ENCODE peak calls at places on chromosomes 2 and 18, in six cellular contexts. O, M, H, K, N and I are unnamed samples.

GRCh38 chr18:67608909-67609308 is 92.4 kb upstream of the DSEL start:
- DNase-seq in O (no peak), M (no peak), H (no peak), K (no peak), N (no peak), I (no peak)

GRCh38 chr18:25230658-25231326 is 121.2 kb downstream of the ZNF521 start:
- DNase-seq in O (no peak), M (no peak), H (no peak), K (no peak), N (no peak), I (no peak)

GRCh38 chr2:10374362-10374943 is 71.7 kb downstream of the HPCAL1 start:
- DNase-seq in O (no peak), M (no peak), H (no peak), K (no peak), N (no peak), I (no peak)

GRCh38 chr2:43426305-43427031 is 169.4 kb downstream of the THADA start:
- DNase-seq in O (peak), M (peak), H (no peak), K (peak), N (peak), I (peak)

GRCh38 chr2:231241755-231242507 is 43.5 kb downstream of the ARMC9 start:
- DNase-seq in O (no peak), M (no peak), H (no peak), K (no peak), N (no peak), I (no peak)

GRCh38 chr2:7052404-7052803 is 135.2 kb downstream of the RNF144A start:
- DNase-seq in O (no peak), M (no peak), H (no peak), K (no peak), N (peak), I (no peak)

GRCh38 chr18:39840406-39840805 is 2114.6 kb upstream of the PIK3C3 start:
- DNase-seq in O (no peak), M (no peak), H (no peak), K (no peak), N (no peak), I (no peak)

GRCh38 chr2:239216614-239217273 is 184.1 kb downstream of the HDAC4 start:
- DNase-seq in O (no peak), M (no peak), H (no peak), K (no peak), N (no peak), I (no peak)

GRCh38 chr18:45658756-45659155 is 43.5 kb downstream of the SLC14A2 start:
- DNase-seq in O (no peak), M (no peak), H (no peak), K (no peak), N (no peak), I (no peak)

GRCh38 chr2:58866040-58866439 is 624.9 kb upstream of the FANCL start:
- DNase-seq in O (no peak), M (no peak), H (peak), K (no peak), N (peak), I (no peak)

GRCh38 chr2:10909996-10910341 is 1.8 kb upstream of the KCNF1 start:
- DNase-seq in O (no peak), M (no peak), H (no peak), K (no peak), N (no peak), I (no peak)

GRCh38 chr2:191710411-191710900 is 32.5 kb downstream of the NABP1 start:
- DNase-seq in O (no peak), M (no peak), H (no peak), K (no peak), N (no peak), I (no peak)

DNA sequence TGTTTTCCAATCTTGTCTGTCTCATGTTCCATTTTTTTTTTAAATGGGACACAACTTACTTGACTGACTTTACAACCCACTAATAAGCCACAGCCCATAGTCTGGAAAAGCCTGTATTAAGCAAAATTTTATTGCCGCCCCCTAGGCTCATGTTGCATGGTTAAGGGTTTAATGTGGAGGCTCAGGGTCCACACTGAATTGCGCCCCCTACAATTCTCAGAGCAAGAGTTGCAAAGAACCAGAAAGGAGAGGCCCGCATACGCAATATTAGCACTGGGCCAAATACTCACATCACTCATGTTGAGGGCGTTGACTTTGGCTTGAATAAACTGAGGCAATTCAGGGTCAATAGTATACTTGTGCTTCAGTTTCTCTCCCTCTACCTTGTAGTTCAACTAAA is 65.5 kb downstream of the NEB start:
- DNase-seq in O (no peak), M (no peak), H (no peak), K (no peak), N (no peak), I (no peak)
- TF ChIP-seq TAF1 in O (no peak), M (no peak), H (no peak), K (no peak), N (no peak), I (no peak)

GRCh38 chr2:148893906-148894305 is 18.9 kb downstream of the KIF5C start:
- DNase-seq in O (no peak), M (no peak), H (no peak), K (no peak), N (no peak), I (no peak)

GRCh38 chr2:148901142-148901541 is 26.1 kb downstream of the KIF5C start:
- DNase-seq in O (no peak), M (no peak), H (no peak), K (no peak), N (no peak), I (no peak)

GRCh38 chr2:148899638-148900318 is 24.8 kb downstream of the KIF5C start:
- DNase-seq in O (no peak), M (no peak), H (no peak), K (no peak), N (no peak), I (no peak)

GRCh38 chr2:148900350-148900749 is 25.3 kb downstream of the KIF5C start:
- DNase-seq in O (no peak), M (no peak), H (no peak), K (no peak), N (no peak), I (no peak)

DNA sequence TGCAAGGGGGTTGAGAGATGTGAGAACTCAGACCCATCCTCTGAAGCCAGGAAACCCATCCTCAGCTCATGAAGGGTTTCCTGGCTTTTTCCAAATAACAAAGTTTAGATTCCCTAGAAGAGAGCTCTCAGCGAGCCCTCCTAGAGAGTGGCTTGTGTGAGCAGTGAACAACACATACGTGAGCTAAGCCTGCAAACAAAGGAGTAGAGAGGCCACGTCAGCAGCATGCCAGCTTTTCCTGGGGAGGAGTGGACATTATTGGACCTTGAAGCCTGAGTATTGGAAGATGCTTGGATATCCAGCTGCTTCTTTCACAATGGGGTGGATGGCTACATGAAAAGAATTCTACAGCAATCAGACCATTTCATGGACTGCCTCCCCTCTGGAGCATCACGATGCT is 21.1 kb downstream of the KIF5C start:
- DNase-seq in O (no peak), M (no peak), H (no peak), K (no peak), N (no peak), I (no peak)
- TF ChIP-seq TAF1 in O (no peak), M (no peak), H (no peak), K (no peak), N (no peak), I (no peak)

DNA sequence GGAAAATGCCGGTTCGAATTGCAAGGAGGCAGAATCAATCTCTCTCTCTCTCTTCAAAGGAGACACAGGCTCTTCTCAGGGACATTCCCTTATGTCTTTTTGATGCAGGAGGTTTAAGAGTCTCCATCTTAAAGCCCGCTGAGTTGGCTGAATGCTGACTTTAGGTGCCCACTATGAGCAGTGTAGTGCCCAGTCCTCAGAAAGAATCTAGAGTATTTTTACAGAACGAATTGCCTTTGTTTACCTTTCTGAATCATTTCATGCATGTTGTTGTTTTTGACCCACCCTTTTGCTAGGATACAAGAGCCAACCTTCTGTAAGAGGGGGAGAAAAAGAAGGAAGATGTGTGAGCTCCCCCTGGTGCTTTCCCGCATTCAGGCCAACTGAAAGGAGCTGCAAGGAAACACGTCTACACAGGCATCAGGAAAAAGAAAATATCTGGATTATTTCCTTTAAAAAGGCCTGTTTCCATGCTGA is 193.5 kb upstream of the TCF4 start:
- DNase-seq in O (peak), M (no peak), H (peak), K (no peak), N (no peak), I (no peak)
- TF ChIP-seq TAF1 in O (no peak), M (no peak), H (no peak), K (no peak), N (no peak), I (no peak)

GRCh38 chr2:22890142-22890541 is 494.8 kb upstream of the KLHL29 start:
- DNase-seq in O (no peak), M (no peak), H (no peak), K (no peak), N (no peak), I (no peak)
- TF ChIP-seq TAF1 in O (no peak), M (no peak), H (no peak), K (no peak), N (no peak), I (no peak)